ENCODE peak calls at places on chromosome 18, in four cellular contexts. One of them, this sample, is unnamed.

GRCh38 chr18:13800505-13801259 is 23.3 kb upstream of the MC5R start:
- DNase-seq in stomach: peak; percentile 80
- DNase-seq in cardiac muscle cell: peak; percentile 42
- DNase-seq in adrenal gland: peak; percentile 70
- DNase-seq in this sample: peak; percentile 49

GRCh38 chr18:13231151-13231550 is 12.6 kb downstream of the LDLRAD4 start:
- DNase-seq in stomach: no peak
- DNase-seq in cardiac muscle cell: no peak
- DNase-seq in adrenal gland: peak; percentile 48
- DNase-seq in this sample: no peak

GRCh38 chr18:23391156-23391555 is 61.9 kb upstream of the RIOK3 start:
- DNase-seq in stomach: no peak
- DNase-seq in cardiac muscle cell: no peak
- DNase-seq in adrenal gland: no peak
- DNase-seq in this sample: no peak

GRCh38 chr18:48460929-48461583 is 51.9 kb upstream of the ZBTB7C start:
- DNase-seq in stomach: no peak
- DNase-seq in cardiac muscle cell: peak; percentile 71
- DNase-seq in adrenal gland: no peak
- DNase-seq in this sample: no peak

GRCh38 chr18:57943723-57944122 is 100.3 kb upstream of the NEDD4L start:
- DNase-seq in stomach: no peak
- DNase-seq in cardiac muscle cell: no peak
- DNase-seq in adrenal gland: no peak
- DNase-seq in this sample: no peak

GRCh38 chr18:23888880-23889279 is 125.7 kb upstream of the TTC39C start:
- DNase-seq in stomach: no peak
- DNase-seq in cardiac muscle cell: no peak
- DNase-seq in adrenal gland: no peak
- DNase-seq in this sample: no peak

GRCh38 chr18:77131100-77131651 is 1.4 kb downstream of the MBP start:
- DNase-seq in stomach: no peak
- DNase-seq in cardiac muscle cell: peak; percentile 56
- DNase-seq in adrenal gland: peak; percentile 64
- DNase-seq in this sample: peak; percentile 84

GRCh38 chr18:65897292-65897691 is 146.5 kb downstream of the CDH7 start:
- DNase-seq in stomach: no peak
- DNase-seq in cardiac muscle cell: no peak
- DNase-seq in adrenal gland: no peak
- DNase-seq in this sample: no peak

GRCh38 chr18:30970201-30970816 is 72.2 kb downstream of the DSC3 start:
- DNase-seq in stomach: no peak
- DNase-seq in cardiac muscle cell: peak; percentile 54
- DNase-seq in adrenal gland: no peak
- DNase-seq in this sample: no peak

GRCh38 chr18:73235491-73235890 is 367.7 kb upstream of the NETO1 start:
- DNase-seq in stomach: no peak
- DNase-seq in cardiac muscle cell: no peak
- DNase-seq in adrenal gland: no peak
- DNase-seq in this sample: no peak

GRCh38 chr18:25298853-25299274 is 53.1 kb downstream of the ZNF521 start:
- DNase-seq in stomach: no peak
- DNase-seq in cardiac muscle cell: peak; percentile 82
- DNase-seq in adrenal gland: no peak
- DNase-seq in this sample: no peak

GRCh38 chr18:75727479-75727878 is 300.0 kb upstream of the SMIM21 start:
- DNase-seq in stomach: no peak
- DNase-seq in cardiac muscle cell: peak; percentile 59
- DNase-seq in adrenal gland: peak; percentile 63
- DNase-seq in this sample: no peak

GRCh38 chr18:74796928-74797576 is 199.4 kb downstream of the ZNF407 start:
- DNase-seq in stomach: no peak
- DNase-seq in cardiac muscle cell: peak; percentile 50
- DNase-seq in adrenal gland: peak; percentile 56
- DNase-seq in this sample: no peak

GRCh38 chr18:31325051-31325450 is 7.1 kb downstream of the DSG1 start:
- DNase-seq in stomach: no peak
- DNase-seq in cardiac muscle cell: peak; percentile 97
- DNase-seq in adrenal gland: no peak
- DNase-seq in this sample: no peak

GRCh38 chr18:71431171-71431570 is 1113.0 kb downstream of the CBLN2 start:
- DNase-seq in stomach: no peak
- DNase-seq in cardiac muscle cell: no peak
- DNase-seq in adrenal gland: no peak
- DNase-seq in this sample: no peak

GRCh38 chr18:46246101-46246500 is 141.9 kb downstream of the HAUS1 start:
- DNase-seq in stomach: no peak
- DNase-seq in cardiac muscle cell: no peak
- DNase-seq in adrenal gland: no peak
- DNase-seq in this sample: no peak

GRCh38 chr18:31679806-31680793 is 4.3 kb downstream of the B4GALT6 start:
- DNase-seq in stomach: no peak
- DNase-seq in cardiac muscle cell: peak; percentile 34
- DNase-seq in adrenal gland: peak; percentile 76
- DNase-seq in this sample: no peak

GRCh38 chr18:44453505-44453904 is 227.2 kb upstream of the SETBP1 start:
- DNase-seq in stomach: no peak
- DNase-seq in cardiac muscle cell: no peak
- DNase-seq in adrenal gland: no peak
- DNase-seq in this sample: no peak

GRCh38 chr18:59900222-59901128 is 679 bp downstream of the PMAIP1 start:
- DNase-seq in stomach: peak; percentile 44
- DNase-seq in cardiac muscle cell: peak; percentile 80
- DNase-seq in adrenal gland: peak; percentile 59
- DNase-seq in this sample: no peak

GRCh38 chr18:78814321-78814720 is 165.3 kb upstream of the SALL3 start:
- DNase-seq in stomach: no peak
- DNase-seq in cardiac muscle cell: no peak
- DNase-seq in adrenal gland: no peak
- DNase-seq in this sample: no peak

GRCh38 chr18:79511271-79511670 is 115.5 kb downstream of the NFATC1 start:
- DNase-seq in stomach: peak; percentile 18
- DNase-seq in cardiac muscle cell: no peak
- DNase-seq in adrenal gland: peak; percentile 10
- DNase-seq in this sample: peak; percentile 15

GRCh38 chr18:73007195-73007934 is 139.6 kb upstream of the NETO1 start:
- DNase-seq in stomach: no peak
- DNase-seq in cardiac muscle cell: no peak
- DNase-seq in adrenal gland: no peak
- DNase-seq in this sample: no peak

GRCh38 chr18:5455644-5456043 is 88.2 kb downstream of the EPB41L3 start:
- DNase-seq in stomach: no peak
- DNase-seq in cardiac muscle cell: peak; percentile 66
- DNase-seq in adrenal gland: no peak
- DNase-seq in this sample: no peak

GRCh38 chr18:26082475-26082874 is 7.9 kb downstream of the SS18 start:
- DNase-seq in stomach: no peak
- DNase-seq in cardiac muscle cell: peak; percentile 34
- DNase-seq in adrenal gland: no peak
- DNase-seq in this sample: no peak

GRCh38 chr18:12606592-12607315 is 51.2 kb downstream of the SPIRE1 start:
- DNase-seq in stomach: no peak
- DNase-seq in cardiac muscle cell: peak; percentile 64
- DNase-seq in adrenal gland: no peak
- DNase-seq in this sample: no peak

GRCh38 chr18:58501033-58501432 is 127.9 kb downstream of the ALPK2 start:
- DNase-seq in stomach: no peak
- DNase-seq in cardiac muscle cell: peak; percentile 15
- DNase-seq in adrenal gland: peak; percentile 23
- DNase-seq in this sample: no peak

DNA sequence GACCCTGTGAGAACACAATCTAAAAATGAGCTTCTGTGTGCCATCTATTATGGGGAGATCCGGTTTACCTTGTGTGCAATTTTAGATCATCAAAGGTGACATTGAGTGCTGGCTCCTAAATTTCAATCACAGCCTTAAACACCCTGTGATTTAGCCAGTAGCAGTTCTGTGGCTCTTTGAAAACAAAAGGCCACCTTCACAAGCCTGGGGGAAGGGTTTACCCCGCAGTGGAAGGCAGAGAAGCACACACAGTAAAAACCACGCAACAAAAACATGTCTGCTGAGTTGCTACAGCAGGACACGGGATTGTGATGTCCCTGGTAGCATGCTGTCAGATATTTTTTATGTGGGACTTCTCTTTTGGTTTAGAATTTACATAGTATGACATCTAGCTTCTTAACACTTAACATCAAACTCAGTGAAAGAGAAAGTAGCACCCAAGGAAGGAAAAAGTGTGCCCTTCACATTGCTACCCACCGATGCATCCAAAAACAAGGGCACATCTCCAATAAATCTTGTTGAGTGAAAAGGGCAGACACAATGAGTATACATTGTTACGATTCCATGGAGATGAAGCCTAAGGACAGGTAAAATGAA is 56.1 kb upstream of the RNF152 start:
- DNase-seq in stomach: no peak
- DNase-seq in cardiac muscle cell: no peak
- DNase-seq in adrenal gland: no peak
- DNase-seq in this sample: no peak
- H3K4me3 ChIP-seq in stomach: no peak overlapping the region
- H3K4me3 ChIP-seq in cardiac muscle cell: no peak overlapping the region
- H3K4me3 ChIP-seq in adrenal gland: no peak overlapping the region
- H3K4me3 ChIP-seq in this sample: no peak overlapping the region

DNA sequence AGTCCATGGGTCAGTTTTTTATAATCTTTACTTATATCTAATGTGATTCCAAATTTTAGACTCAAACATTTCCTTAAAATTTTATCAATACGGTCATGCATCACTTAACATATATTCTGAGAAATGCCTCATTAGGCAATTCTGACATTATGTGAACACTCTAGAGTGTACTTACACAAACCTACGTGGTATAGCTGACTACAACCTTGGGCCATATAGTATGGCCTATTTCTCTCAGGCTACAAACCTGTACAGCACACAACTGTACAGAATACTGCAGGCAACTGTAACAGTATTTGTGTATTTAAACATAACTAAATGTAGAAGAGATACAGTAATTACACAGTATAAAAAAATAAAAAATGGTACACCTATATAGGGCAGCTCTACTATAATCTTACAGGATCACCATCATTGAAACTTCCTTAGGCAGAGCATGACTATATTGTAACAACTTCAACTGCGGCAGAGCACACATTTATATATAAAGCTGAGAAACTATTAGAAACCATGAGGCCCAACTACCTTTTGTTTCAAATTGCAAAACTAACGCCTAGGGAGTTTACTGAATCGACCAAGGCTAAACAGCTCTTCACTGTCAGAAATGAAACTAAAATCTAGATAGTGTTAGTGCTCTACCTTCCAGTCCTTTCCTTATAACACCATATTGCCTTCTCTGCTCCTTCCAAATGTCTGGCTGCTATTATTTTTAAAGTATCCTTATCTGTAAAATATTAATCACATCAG is 6.9 kb downstream of the YES1 start:
- DNase-seq in stomach: no peak
- DNase-seq in cardiac muscle cell: no peak
- DNase-seq in adrenal gland: no peak
- DNase-seq in this sample: no peak
- H3K4me1 ChIP-seq in stomach: peaks cover 9% of the 10 kb centered on the region
- H3K4me1 ChIP-seq in cardiac muscle cell: peaks cover 13% of the 10 kb centered on the region
- H3K4me1 ChIP-seq in adrenal gland: peaks cover 23% of the 10 kb centered on the region
- H3K4me1 ChIP-seq in this sample: peaks cover 8% of the 10 kb centered on the region

DNA sequence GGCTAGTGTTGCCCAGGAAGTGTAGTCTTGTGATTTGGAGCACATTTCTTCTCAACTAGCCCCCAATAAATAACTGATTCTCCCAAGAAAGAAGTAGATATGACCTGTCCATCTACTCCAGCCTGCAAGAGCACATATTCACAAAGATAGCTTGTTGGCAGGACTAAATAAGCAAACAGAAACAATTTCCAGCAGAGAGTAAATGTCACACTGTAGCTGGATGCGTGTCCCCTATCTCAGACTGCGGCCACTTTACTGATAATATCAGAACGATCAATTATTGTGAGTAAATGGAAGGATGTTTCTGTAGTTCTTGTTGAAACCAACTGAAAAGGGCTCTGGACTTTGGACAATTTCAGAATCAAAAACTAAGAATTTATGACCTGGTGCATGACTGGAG is 97.9 kb downstream of the PIEZO2 start:
- DNase-seq in stomach: no peak
- DNase-seq in cardiac muscle cell: no peak
- DNase-seq in adrenal gland: no peak
- DNase-seq in this sample: no peak
- H3K27ac ChIP-seq in stomach: no peak overlapping the region
- H3K27ac ChIP-seq in cardiac muscle cell: no peak overlapping the region
- H3K27ac ChIP-seq in adrenal gland: no peak overlapping the region
- H3K27ac ChIP-seq in this sample: no peak overlapping the region

GRCh38 chr18:63205791-63206252 is 113.7 kb downstream of the BCL2 start:
- DNase-seq in stomach: no peak
- DNase-seq in cardiac muscle cell: no peak
- DNase-seq in adrenal gland: no peak
- DNase-seq in this sample: no peak
- H3K4me3 ChIP-seq in stomach: no peak overlapping the region
- H3K4me3 ChIP-seq in cardiac muscle cell: no peak overlapping the region
- H3K4me3 ChIP-seq in adrenal gland: no peak overlapping the region
- H3K4me3 ChIP-seq in this sample: no peak overlapping the region

GRCh38 chr18:3254725-3255124 is 7.1 kb downstream of the MYL12A start:
- DNase-seq in stomach: no peak
- DNase-seq in cardiac muscle cell: no peak
- DNase-seq in adrenal gland: no peak
- DNase-seq in this sample: no peak
- H3K4me1 ChIP-seq in stomach: peaks cover 56% of the 10 kb centered on the region
- H3K4me1 ChIP-seq in cardiac muscle cell: peaks cover 23% of the 10 kb centered on the region
- H3K4me1 ChIP-seq in adrenal gland: peaks cover 38% of the 10 kb centered on the region
- H3K4me1 ChIP-seq in this sample: peaks cover 94% of the 10 kb centered on the region

DNA sequence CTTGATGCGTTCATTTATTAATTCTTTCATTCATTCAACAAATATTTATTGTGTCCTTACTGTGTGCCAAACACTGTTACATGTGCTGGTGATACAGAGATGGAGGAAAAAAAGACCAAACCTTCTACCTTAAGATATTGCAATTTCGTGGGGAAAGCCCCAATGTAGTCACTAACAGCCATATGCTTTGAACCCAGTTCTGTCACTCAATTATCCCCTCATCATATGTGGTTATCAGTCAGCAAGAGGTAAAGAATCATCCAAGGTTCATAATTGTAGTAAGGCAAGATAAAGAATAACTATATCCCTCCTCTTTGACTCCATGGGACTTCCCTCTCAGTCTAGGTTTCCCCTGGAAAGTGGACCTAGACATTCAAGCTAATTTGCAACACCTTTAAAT is 1185.6 kb upstream of the CELF4 start:
- DNase-seq in stomach: no peak
- DNase-seq in cardiac muscle cell: no peak
- DNase-seq in adrenal gland: no peak
- DNase-seq in this sample: no peak
- H3K27ac ChIP-seq in stomach: no peak overlapping the region
- H3K27ac ChIP-seq in cardiac muscle cell: no peak overlapping the region
- H3K27ac ChIP-seq in adrenal gland: no peak overlapping the region
- H3K27ac ChIP-seq in this sample: no peak overlapping the region